ENCODE peak calls at places on chromosomes 4 and X, in four cellular contexts. O is skeletal muscle cell, U is HFF-Myc, P is suprapubic skin. W is an unnamed sample.
A peak's percentile ranks its signal among the peaks of the same experiment; 100 is the strongest.

GRCh38 chrX:9285342-9285771 is 179.5 kb upstream of the TBL1X start:
- DNase-seq in O (no peak), U (no peak), P (no peak), W (no peak)

GRCh38 chr4:18020671-18021469 is 685 bp downstream of the LCORL start:
- DNase-seq in O (peak; percentile 51), U (peak; percentile 63), P (peak; percentile 86), W (peak; percentile 87)

GRCh38 chr4:184980261-184980660 is 38.0 kb upstream of the HELT start:
- DNase-seq in O (no peak), U (no peak), P (no peak), W (no peak)

GRCh38 chr4:77921701-77922100 is 59.1 kb downstream of the MRPL1 start:
- DNase-seq in O (peak; percentile 83), U (peak; percentile 86), P (no peak), W (peak; percentile 92)

GRCh38 chr4:55321707-55322264 is 24.3 kb upstream of the SRD5A3 start:
- DNase-seq in O (peak; percentile 30), U (peak; percentile 59), P (peak; percentile 76), W (peak; percentile 84)

GRCh38 chrX:48511561-48511960 is 2.8 kb downstream of the PORCN start:
- DNase-seq in O (no peak), U (no peak), P (no peak), W (peak; percentile 39)

GRCh38 chr4:176357359-176358082 is 37.8 kb downstream of the SPCS3 start:
- DNase-seq in O (peak; percentile 37), U (no peak), P (no peak), W (peak; percentile 4)

GRCh38 chrX:54633641-54634040 is 103.6 kb downstream of the GNL3L start:
- DNase-seq in O (no peak), U (no peak), P (no peak), W (no peak)

GRCh38 chr4:25223770-25224375 is 10.0 kb upstream of the PI4K2B start:
- DNase-seq in O (no peak), U (no peak), P (no peak), W (peak; percentile 8)

GRCh38 chr4:184447664-184448063 is 26.7 kb downstream of the IRF2 start:
- DNase-seq in O (no peak), U (no peak), P (no peak), W (no peak)

GRCh38 chrX:52574416-52575275 is 57.8 kb upstream of the XAGE1B start:
- DNase-seq in O (peak; percentile 13), U (peak; percentile 4), P (no peak), W (peak; percentile 67)

GRCh38 chr4:139078926-139079325 is 63.3 kb downstream of the NOCT start:
- DNase-seq in O (no peak), U (no peak), P (no peak), W (no peak)